ENCODE peak calls at places on chromosomes 4 and X, in seven cellular contexts. C, M, L, R, W, J and O are unnamed samples.

GRCh38 chr4:83316459-83317170 is 18.0 kb downstream of the HPSE start:
- DNase-seq in R (no peak), W (no peak), L (peak; percentile 36), M (peak; percentile 66), C (no peak), J (no peak), O (no peak)

GRCh38 chr4:32775049-32775448 is 2054.9 kb downstream of the PCDH7 start:
- DNase-seq in W (peak; percentile 69), J (peak; percentile 69), C (peak; percentile 42), R (no peak), L (no peak), M (peak; percentile 69), O (no peak)

GRCh38 chr4:153207561-153207960 is 3.3 kb downstream of the TRIM2 start:
- DNase-seq in L (peak; percentile 33), R (no peak), M (peak; percentile 23), C (peak; percentile 67), W (no peak), J (peak; percentile 70), O (no peak)

GRCh38 chrX:150984164-150984824 is 1.2 kb downstream of the HMGB3 start:
- DNase-seq in W (no peak), C (peak; percentile 37), R (peak; percentile 14), M (no peak), J (no peak), L (peak; percentile 35), O (no peak)

GRCh38 chr4:1746265-1746691 is 25.0 kb downstream of the TACC3 start:
- DNase-seq in M (peak; percentile 59), C (peak; percentile 88), J (peak; percentile 94), R (peak; percentile 76), L (peak; percentile 75), W (peak; percentile 46), O (peak; percentile 63)

GRCh38 chr4:190018201-190018920 is 8.7 kb downstream of the FRG2 start:
- DNase-seq in J (peak; percentile 46), C (no peak), R (no peak), L (no peak), M (no peak), W (no peak), O (no peak)

GRCh38 chrX:43741843-43742573 is 85.9 kb downstream of the MAOA start:
- DNase-seq in J (no peak), M (peak; percentile 3), W (no peak), R (no peak), L (peak; percentile 50), C (no peak), O (no peak)

GRCh38 chr4:166073783-166074182 is 200.7 kb downstream of the TLL1 start:
- DNase-seq in M (no peak), R (no peak), C (no peak), J (no peak), L (no peak), W (no peak), O (no peak)

GRCh38 chrX:155027509-155028066 is 944 bp downstream of the FUNDC2 start:
- DNase-seq in L (peak; percentile 83), W (peak; percentile 23), M (peak; percentile 38), J (no peak), C (peak; percentile 49), R (peak; percentile 7), O (peak; percentile 34)

GRCh38 chrX:143632625-143633387 is 3.1 kb downstream of the SLITRK4 start:
- DNase-seq in M (peak; percentile 22), R (no peak), W (no peak), C (no peak), L (no peak), J (peak; percentile 1), O (no peak)

GRCh38 chr4:138448169-138448568 is 206.0 kb upstream of the SLC7A11 start:
- DNase-seq in C (no peak), R (no peak), J (no peak), L (no peak), M (no peak), W (no peak), O (no peak)

GRCh38 chr4:88109123-88109864 is 49.1 kb downstream of the ABCG2 start:
- DNase-seq in L (no peak), M (no peak), C (no peak), W (no peak), J (no peak), R (no peak), O (no peak)

GRCh38 chr4:4308800-4309441 is 18.9 kb downstream of the ZBTB49 start:
- DNase-seq in C (no peak), M (no peak), L (peak; percentile 80), W (no peak), R (no peak), J (no peak), O (no peak)

GRCh38 chr4:8770518-8771257 is 101.0 kb downstream of the HMX1 start:
- DNase-seq in J (peak; percentile 24), R (no peak), W (no peak), C (no peak), M (no peak), L (no peak), O (peak; percentile 88)

GRCh38 chr4:45293335-45293734 is 567.0 kb upstream of the GNPDA2 start:
- DNase-seq in W (no peak), J (no peak), M (no peak), R (no peak), C (no peak), L (no peak), O (no peak)

GRCh38 chr4:155491336-155492131 is 114.8 kb upstream of the MAP9 start:
- DNase-seq in C (no peak), R (no peak), W (no peak), M (no peak), L (no peak), J (no peak), O (peak; percentile 51)

GRCh38 chr4:1682860-1683259 is 1.3 kb downstream of the FAM53A start:
- DNase-seq in C (no peak), W (no peak), L (no peak), J (no peak), R (no peak), M (no peak), O (no peak)

GRCh38 chr4:87530868-87531267 is 1.7 kb upstream of the SPARCL1 start:
- DNase-seq in C (peak; percentile 23), L (peak; percentile 56), R (no peak), W (no peak), J (peak; percentile 17), M (no peak), O (no peak)

GRCh38 chr4:27472364-27472763 is 611.7 kb downstream of the STIM2 start:
- DNase-seq in W (no peak), C (no peak), L (no peak), M (no peak), J (no peak), R (no peak), O (no peak)

GRCh38 chr4:110249687-110250387 is 51.4 kb upstream of the ELOVL6 start:
- DNase-seq in C (no peak), W (no peak), J (no peak), M (no peak), R (no peak), L (peak; percentile 5), O (no peak)
- H3K9me2 ChIP-seq in C (no peaks in the 10 kb centered on the region), W (no peaks in the 10 kb centered on the region), J (no peaks in the 10 kb centered on the region), M (no peaks in the 10 kb centered on the region), R (no peaks in the 10 kb centered on the region), L (no peaks in the 10 kb centered on the region), O (no peaks in the 10 kb centered on the region)

DNA sequence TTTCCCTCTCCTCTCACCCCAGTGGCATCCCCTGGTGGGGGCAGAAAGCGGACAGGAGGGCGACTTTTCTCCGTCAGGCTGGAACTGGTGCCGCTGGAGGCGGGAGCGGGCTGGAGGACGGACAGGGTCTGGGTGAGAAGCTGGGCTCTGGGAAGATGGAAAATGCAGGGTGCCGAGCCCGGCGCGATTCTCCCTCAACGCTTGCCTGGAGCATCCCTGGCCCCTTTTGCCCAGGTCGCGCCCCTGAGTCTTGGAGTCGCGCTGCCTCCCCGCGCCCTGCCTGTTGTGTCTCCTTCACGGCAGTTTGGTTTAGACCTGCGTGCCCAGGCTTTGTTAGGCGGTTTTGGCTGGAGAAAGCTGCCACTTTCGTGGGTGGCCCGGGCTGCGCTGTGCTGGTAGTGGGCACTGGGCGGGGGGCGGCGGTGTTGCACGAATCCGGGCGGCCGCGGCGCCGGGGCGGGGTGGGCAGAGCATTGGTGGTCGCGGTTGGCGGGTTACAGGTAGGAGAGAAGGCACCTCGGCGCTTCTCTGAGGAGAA is 2.0 kb downstream of the ADGRL3 start:
- DNase-seq in W (no peak), J (peak; percentile 61), L (no peak), M (peak; percentile 14), C (no peak), R (no peak), O (no peak)
- TF ChIP-seq EZH2 in W (no peak), J (no peak), L (no peak), M (no peak), C (peak; percentile 10), R (no peak), O (no peak)

GRCh38 chrX:153764786-153765137 is 713 bp downstream of the PLXNB3 start:
- DNase-seq in M (no peak), R (no peak), W (no peak), J (no peak), L (no peak), C (no peak), O (no peak)
- H3K4me3 ChIP-seq in M (peak overlapping the region; percentile 68), R (no peak overlapping the region), W (no peak overlapping the region), J (no peak overlapping the region), L (peak overlapping the region; percentile 73), C (no peak overlapping the region), O (no peak overlapping the region)

DNA sequence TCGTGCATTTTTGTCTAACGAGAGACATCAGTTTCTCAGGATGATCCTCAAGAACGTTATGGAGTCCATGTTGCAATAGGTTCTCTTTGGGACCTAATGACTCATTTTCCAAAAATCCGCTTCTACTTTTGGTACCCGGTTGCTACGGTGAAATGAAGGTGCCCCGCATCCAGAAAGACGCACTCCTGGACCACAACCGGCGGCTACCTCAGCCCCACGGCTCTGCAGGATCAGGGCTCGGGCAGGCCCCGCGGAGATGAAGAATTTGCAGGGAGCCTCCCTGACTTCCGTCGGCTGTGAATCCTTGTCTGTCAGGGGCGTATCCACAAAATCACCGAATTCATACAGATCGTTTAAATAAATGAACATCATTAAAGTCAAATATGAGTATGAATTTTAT is 15.6 kb downstream of the GTPBP6 start:
- DNase-seq in R (no peak), C (no peak), J (no peak), L (peak; percentile 16), M (no peak), W (no peak), O (no peak)
- H3K9me2 ChIP-seq in R (no peaks in the 10 kb centered on the region), C (no peaks in the 10 kb centered on the region), J (no peaks in the 10 kb centered on the region), L (no peaks in the 10 kb centered on the region), M (no peaks in the 10 kb centered on the region), W (no peaks in the 10 kb centered on the region), O (no peaks in the 10 kb centered on the region)